ENCODE peak calls at places on chromosomes 3 and 15, in ten cellular contexts. X is NT2/D1, V is endodermal cell, B is tibial artery, M is spleen, Z is sigmoid colon, T is ascending aorta, P is GM23248, G is left lung, Y is iPS DF 6.9. Q is an unnamed sample. For H3K9me3, the result is how much of the 10 kb centered on the place peaks cover.

GRCh38 chr15:73685561-73685960 is 1.4 kb downstream of the CD276 start:
- DNase-seq in X (no peak), V (no peak), B (no peak), M (no peak), Z (no peak), T (no peak), P (peak), G (no peak), Y (no peak), Q (no peak)

GRCh38 chr3:52483577-52484495 is 11.3 kb upstream of the STAB1 start:
- DNase-seq in X (no peak), V (peak), B (no peak), M (no peak), Z (no peak), T (no peak), P (peak), G (no peak), Y (no peak), Q (no peak)

GRCh38 chr15:40706121-40706520 is 11.1 kb downstream of the RAD51 start:
- DNase-seq in X (no peak), V (no peak), B (no peak), M (no peak), Z (no peak), T (no peak), P (no peak), G (no peak), Y (no peak), Q (no peak)

GRCh38 chr15:28885630-28886430 is at the start of gene APBA2:
- DNase-seq in X (no peak), V (peak), B (no peak), M (peak), Z (no peak), T (no peak), P (peak), G (no peak), Y (no peak), Q (no peak)

GRCh38 chr3:98647197-98647596 is 53.8 kb upstream of the CPOX start:
- DNase-seq in X (no peak), V (no peak), B (no peak), M (no peak), Z (no peak), T (no peak), P (no peak), G (no peak), Y (no peak), Q (no peak)

GRCh38 chr3:186303985-186304384 is 58.0 kb downstream of the DGKG start:
- DNase-seq in X (peak), V (peak), B (no peak), M (no peak), Z (no peak), T (no peak), P (no peak), G (no peak), Y (no peak), Q (no peak)

GRCh38 chr3:18389108-18389733 is 35.9 kb downstream of the SATB1 start:
- DNase-seq in X (no peak), V (no peak), B (no peak), M (no peak), Z (no peak), T (no peak), P (peak), G (no peak), Y (no peak), Q (no peak)

GRCh38 chr15:99100245-99101173 is 4.4 kb upstream of the SYNM start:
- DNase-seq in X (peak), V (peak), B (peak), M (peak), Z (peak), T (no peak), P (peak), G (peak), Y (no peak), Q (no peak)

GRCh38 chr3:165852710-165853109 is 15.5 kb upstream of the BCHE start:
- DNase-seq in X (no peak), V (no peak), B (no peak), M (no peak), Z (no peak), T (no peak), P (no peak), G (no peak), Y (no peak), Q (no peak)

GRCh38 chr3:102129774-102130608 is 280.7 kb downstream of the NFKBIZ start:
- DNase-seq in X (no peak), V (no peak), B (peak), M (no peak), Z (peak), T (no peak), P (peak), G (no peak), Y (no peak), Q (no peak)

GRCh38 chr3:111669926-111670630 is 74.9 kb upstream of the ZBED2 start:
- DNase-seq in X (no peak), V (no peak), B (no peak), M (no peak), Z (no peak), T (no peak), P (peak), G (no peak), Y (no peak), Q (no peak)

GRCh38 chr3:78096488-78097255 is 1056.8 kb downstream of the ROBO2 start:
- DNase-seq in X (no peak), V (no peak), B (no peak), M (no peak), Z (no peak), T (no peak), P (no peak), G (no peak), Y (no peak), Q (no peak)

GRCh38 chr3:64825404-64825803 is 137.6 kb upstream of the ADAMTS9 start:
- DNase-seq in X (no peak), V (no peak), B (no peak), M (no peak), Z (no peak), T (no peak), P (no peak), G (no peak), Y (no peak), Q (no peak)

GRCh38 chr15:82118040-82118439 is 72.2 kb upstream of the MEX3B start:
- DNase-seq in X (no peak), V (no peak), B (no peak), M (no peak), Z (no peak), T (no peak), P (no peak), G (no peak), Y (no peak), Q (no peak)

GRCh38 chr3:179528786-179529185 is 33.9 kb upstream of the ACTL6A start:
- DNase-seq in X (no peak), V (no peak), B (no peak), M (no peak), Z (no peak), T (no peak), P (peak), G (no peak), Y (no peak), Q (no peak)

GRCh38 chr3:22858486-22858885 is 344.6 kb upstream of the UBE2E2 start:
- DNase-seq in X (no peak), V (no peak), B (no peak), M (no peak), Z (no peak), T (no peak), P (no peak), G (no peak), Y (no peak), Q (no peak)

GRCh38 chr15:49918106-49918505 is 200.9 kb downstream of the ATP8B4 start:
- DNase-seq in X (no peak), V (no peak), B (no peak), M (no peak), Z (no peak), T (no peak), P (peak), G (no peak), Y (no peak), Q (no peak)

GRCh38 chr3:23743141-23743784 is 62.5 kb upstream of the UBE2E1 start:
- DNase-seq in X (no peak), V (peak), B (no peak), M (no peak), Z (no peak), T (no peak), P (no peak), G (no peak), Y (no peak), Q (no peak)

GRCh38 chr15:95132774-95133173 is 901.4 kb downstream of the MCTP2 start:
- DNase-seq in X (no peak), V (no peak), B (no peak), M (no peak), Z (no peak), T (no peak), P (peak), G (no peak), Y (no peak), Q (no peak)

GRCh38 chr3:45659661-45660566 is 29.3 kb upstream of the SACM1L start:
- DNase-seq in X (peak), V (peak), B (peak), M (peak), Z (peak), T (no peak), P (peak), G (no peak), Y (peak), Q (peak)

GRCh38 chr15:70091649-70092461 is 5.9 kb downstream of the TLE3 start:
- DNase-seq in X (no peak), V (no peak), B (no peak), M (peak), Z (no peak), T (no peak), P (no peak), G (no peak), Y (no peak), Q (no peak)

GRCh38 chr3:64824281-64824980 is 136.6 kb upstream of the ADAMTS9 start:
- DNase-seq in X (no peak), V (no peak), B (no peak), M (no peak), Z (no peak), T (no peak), P (no peak), G (no peak), Y (no peak), Q (no peak)

GRCh38 chr3:194773216-194773615 is 87.5 kb downstream of the FAM43A start:
- DNase-seq in X (no peak), V (peak), B (peak), M (no peak), Z (peak), T (no peak), P (peak), G (no peak), Y (no peak), Q (no peak)

GRCh38 chr15:39608741-39609140 is 27.9 kb downstream of the THBS1 start:
- DNase-seq in X (no peak), V (no peak), B (no peak), M (no peak), Z (no peak), T (no peak), P (no peak), G (no peak), Y (no peak), Q (no peak)

GRCh38 chr3:55487376-55488241 is 503 bp upstream of the WNT5A start:
- DNase-seq in X (no peak), V (peak), B (no peak), M (no peak), Z (peak), T (no peak), P (peak), G (peak), Y (no peak), Q (no peak)

GRCh38 chr15:91559066-91559465 is 294.4 kb upstream of the SLCO3A1 start:
- DNase-seq in X (no peak), V (no peak), B (no peak), M (no peak), Z (no peak), T (no peak), P (no peak), G (no peak), Y (no peak), Q (no peak)

GRCh38 chr3:179071161-179071568 is 444 bp downstream of the ZMAT3 start:
- DNase-seq in X (no peak), V (no peak), B (peak), M (no peak), Z (peak), T (no peak), P (peak), G (peak), Y (no peak), Q (peak)

GRCh38 chr3:134325722-134326121 is 48.5 kb downstream of the AMOTL2 start:
- DNase-seq in X (no peak), V (no peak), B (no peak), M (no peak), Z (peak), T (no peak), P (no peak), G (peak), Y (no peak), Q (no peak)

GRCh38 chr15:36432162-36432561 is 147.3 kb upstream of the CDIN1 start:
- DNase-seq in X (no peak), V (no peak), B (no peak), M (no peak), Z (no peak), T (no peak), P (peak), G (no peak), Y (no peak), Q (no peak)

GRCh38 chr3:46461971-46462910 is 2.5 kb downstream of the LTF start:
- DNase-seq in X (no peak), V (peak), B (no peak), M (peak), Z (no peak), T (no peak), P (peak), G (no peak), Y (no peak), Q (no peak)

GRCh38 chr15:68599560-68600071 is 20.8 kb downstream of the CORO2B start:
- DNase-seq in X (peak), V (peak), B (no peak), M (peak), Z (no peak), T (no peak), P (peak), G (no peak), Y (peak), Q (no peak)

GRCh38 chr3:9397911-9398714 is 698 bp downstream of the SETD5 start:
- DNase-seq in X (no peak), V (peak), B (peak), M (peak), Z (peak), T (peak), P (peak), G (peak), Y (no peak), Q (peak)

GRCh38 chr3:901953-902778 is 190.7 kb upstream of the CNTN6 start:
- DNase-seq in X (no peak), V (no peak), B (no peak), M (no peak), Z (no peak), T (no peak), P (peak), G (no peak), Y (no peak), Q (no peak)

GRCh38 chr3:61035573-61035972 is 215.7 kb downstream of the FHIT start:
- DNase-seq in X (no peak), V (no peak), B (no peak), M (no peak), Z (no peak), T (no peak), P (no peak), G (no peak), Y (no peak), Q (no peak)
- H3K9me3 ChIP-seq in X (under half), V (under half), B (under half), M (under half), Z (under half), T (under half), P (under half), G (under half), Y (under half), Q (under half)

GRCh38 chr15:25060996-25061620 is 106.3 kb downstream of the SNRPN start:
- DNase-seq in X (no peak), V (peak), B (no peak), M (peak), Z (no peak), T (no peak), P (no peak), G (no peak), Y (no peak), Q (no peak)
- H3K9me3 ChIP-seq in X (half or more), V (half or more), B (half or more), M (half or more), Z (half or more), T (half or more), P (under half), G (half or more), Y (under half), Q (half or more)

DNA sequence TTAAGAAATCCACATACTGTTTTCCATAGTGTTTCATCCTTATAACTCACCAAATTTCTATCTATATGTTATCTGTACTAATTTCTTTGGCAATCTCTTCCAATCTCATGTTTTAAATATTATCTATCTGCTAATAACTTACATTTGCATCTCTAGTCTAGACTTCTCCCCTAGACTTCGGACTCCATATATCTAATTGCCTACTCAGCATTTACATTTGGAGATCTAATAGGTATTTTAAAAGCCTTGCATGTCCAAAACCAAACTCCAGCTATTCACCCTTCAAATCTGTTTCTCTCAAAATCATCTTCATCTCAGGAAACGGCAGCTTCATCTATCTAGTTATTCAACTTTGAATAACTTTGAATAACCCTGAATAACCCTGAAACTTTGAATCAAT is 35.3 kb downstream of the ZNF385D start:
- DNase-seq in X (no peak), V (no peak), B (no peak), M (no peak), Z (no peak), T (no peak), P (no peak), G (no peak), Y (no peak), Q (no peak)
- H3K9me3 ChIP-seq in X (under half), V (under half), B (under half), M (under half), Z (under half), T (under half), P (under half), G (under half), Y (under half), Q (under half)

DNA sequence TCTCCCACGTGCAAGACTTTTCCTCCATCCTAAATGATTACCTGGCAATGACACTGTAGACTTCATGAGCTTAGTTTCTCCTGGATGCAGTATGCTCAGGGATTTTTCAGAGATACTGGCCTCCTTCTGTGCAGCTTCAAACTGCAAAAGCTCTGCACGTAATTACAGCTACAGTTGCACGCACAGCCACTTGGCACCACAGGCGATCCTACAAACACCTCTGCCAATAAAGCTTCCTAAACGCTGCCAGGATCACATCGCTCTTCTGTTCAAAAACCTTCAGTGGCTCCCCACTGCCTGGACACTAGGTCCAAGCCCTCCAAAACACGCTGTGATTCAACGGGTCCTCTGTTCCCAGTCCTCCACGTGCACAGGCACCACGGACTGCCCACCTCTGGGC is 49.5 kb downstream of the NUP210 start:
- DNase-seq in X (no peak), V (no peak), B (no peak), M (no peak), Z (no peak), T (no peak), P (no peak), G (no peak), Y (no peak), Q (no peak)
- H3K9me3 ChIP-seq in X (under half), V (under half), B (under half), M (under half), Z (under half), T (under half), P (under half), G (under half), Y (under half), Q (under half)

DNA sequence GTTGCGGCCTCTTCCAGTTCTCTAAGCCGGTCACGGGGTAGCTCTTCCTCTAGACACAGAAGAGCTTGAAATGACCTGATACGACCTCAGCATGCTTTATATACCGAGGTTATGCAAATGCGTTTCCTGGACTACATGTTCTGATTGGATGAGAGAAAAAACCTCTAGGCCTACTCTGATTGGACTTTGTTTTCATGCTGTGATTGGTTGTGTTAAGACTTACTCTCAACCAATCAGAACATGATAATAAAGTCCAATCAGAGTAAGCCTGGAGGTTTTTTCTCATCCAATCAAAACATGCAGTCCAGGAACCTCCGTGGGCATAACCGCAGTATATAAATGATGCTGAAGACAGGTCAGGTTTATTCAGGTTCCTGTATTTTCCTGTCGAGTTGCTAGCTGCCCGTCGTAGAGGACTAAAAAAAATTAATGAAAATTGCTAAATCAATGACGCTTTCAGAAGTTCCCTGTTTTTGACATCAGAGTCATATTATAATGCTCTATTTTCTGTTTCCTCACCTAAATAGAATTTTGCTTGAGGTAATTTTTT is 177.4 kb downstream of the POTEB3 start:
- DNase-seq in X (no peak), V (no peak), B (no peak), M (no peak), Z (no peak), T (no peak), P (no peak), G (no peak), Y (no peak), Q (no peak)
- H3K9me3 ChIP-seq in X (under half), V (half or more), B (under half), M (under half), Z (under half), T (under half), P (under half), G (under half), Y (under half), Q (under half)

DNA sequence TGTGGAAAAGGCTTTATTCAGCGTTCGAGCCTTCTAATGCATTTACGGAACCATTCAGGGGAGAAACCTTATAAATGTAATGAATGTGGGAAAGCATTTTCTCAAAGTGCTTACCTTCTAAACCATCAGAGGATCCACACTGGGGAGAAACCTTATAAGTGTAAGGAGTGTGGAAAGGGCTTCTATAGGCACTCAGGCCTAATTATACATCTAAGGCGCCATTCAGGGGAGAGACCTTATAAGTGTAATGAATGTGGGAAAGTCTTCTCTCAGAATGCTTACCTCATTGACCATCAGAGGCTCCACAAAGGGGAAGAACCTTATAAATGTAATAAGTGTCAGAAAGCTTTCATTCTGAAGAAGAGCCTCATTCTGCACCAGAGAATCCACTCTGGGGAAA is 6.2 kb upstream of the ZNF35 start:
- DNase-seq in X (no peak), V (no peak), B (no peak), M (no peak), Z (no peak), T (no peak), P (no peak), G (no peak), Y (no peak), Q (no peak)
- H3K9me3 ChIP-seq in X (under half), V (half or more), B (half or more), M (half or more), Z (under half), T (half or more), P (under half), G (half or more), Y (under half), Q (under half)

GRCh38 chr15:45884289-45884688 is 249.5 kb downstream of the SQOR start:
- DNase-seq in X (no peak), V (no peak), B (no peak), M (no peak), Z (no peak), T (no peak), P (no peak), G (no peak), Y (no peak), Q (no peak)

GRCh38 chr15:45891766-45892165 is 256.9 kb downstream of the SQOR start:
- DNase-seq in X (no peak), V (no peak), B (peak), M (no peak), Z (no peak), T (no peak), P (no peak), G (no peak), Y (no peak), Q (no peak)

GRCh38 chr15:45884755-45885445 is 250.1 kb downstream of the SQOR start:
- DNase-seq in X (no peak), V (no peak), B (no peak), M (no peak), Z (no peak), T (no peak), P (no peak), G (no peak), Y (no peak), Q (no peak)

GRCh38 chr15:45885801-45886200 is 251.0 kb downstream of the SQOR start:
- DNase-seq in X (no peak), V (no peak), B (no peak), M (no peak), Z (no peak), T (no peak), P (no peak), G (no peak), Y (no peak), Q (no peak)
- H3K9me3 ChIP-seq in X (under half), V (under half), B (under half), M (under half), Z (under half), T (under half), P (under half), G (under half), Y (under half), Q (under half)

Q was measured in T-helper 17 cell.